ENCODE peak calls at places on chromosomes 11 and 22, in seven cellular contexts. One of them, this sample, is unnamed.

GRCh38 chr11:74971424-74971823 is 17.3 kb upstream of the NEU3 start:
- DNase-seq in activated T-cell treated with anti-CD3 and anti-CD28 coated beads for 48 hours: no peak
- DNase-seq in T-helper 9 cell: no peak
- DNase-seq in effector CD4-positive, alpha-beta T cell: no peak
- DNase-seq in fibroblast of villous mesenchyme: no peak
- DNase-seq in stimulated activated CD4-positive, alpha-beta T cell treated with anti-CD3 and anti-CD28 coated beads, Interleukin-1b, Interleukin-23, amount 100 ng/mL, for 4 hours: no peak
- DNase-seq in activated naive CD8-positive, alpha-beta T cell treated with anti-CD3 and anti-CD28 coated beads for 36 hours: no peak
- DNase-seq in this sample: no peak

GRCh38 chr11:72573380-72573949 is 100.8 kb downstream of the PDE2A start:
- DNase-seq in effector CD4-positive, alpha-beta T cell: no peak
- DNase-seq in T-helper 9 cell: no peak
- DNase-seq in activated T-cell treated with anti-CD3 and anti-CD28 coated beads for 48 hours: no peak
- DNase-seq in fibroblast of villous mesenchyme: peak
- DNase-seq in activated naive CD8-positive, alpha-beta T cell treated with anti-CD3 and anti-CD28 coated beads for 36 hours: peak
- DNase-seq in stimulated activated CD4-positive, alpha-beta T cell treated with anti-CD3 and anti-CD28 coated beads, Interleukin-1b, Interleukin-23, amount 100 ng/mL, for 4 hours: no peak
- DNase-seq in this sample: no peak

GRCh38 chr11:126384053-126384335 is 28.5 kb downstream of the ST3GAL4 start:
- DNase-seq in effector CD4-positive, alpha-beta T cell: no peak
- DNase-seq in stimulated activated CD4-positive, alpha-beta T cell treated with anti-CD3 and anti-CD28 coated beads, Interleukin-1b, Interleukin-23, amount 100 ng/mL, for 4 hours: no peak
- DNase-seq in activated T-cell treated with anti-CD3 and anti-CD28 coated beads for 48 hours: no peak
- DNase-seq in T-helper 9 cell: no peak
- DNase-seq in activated naive CD8-positive, alpha-beta T cell treated with anti-CD3 and anti-CD28 coated beads for 36 hours: no peak
- DNase-seq in fibroblast of villous mesenchyme: no peak
- DNase-seq in this sample: no peak

GRCh38 chr11:13291361-13291760 is 13.8 kb downstream of the BMAL1 start:
- DNase-seq in activated naive CD8-positive, alpha-beta T cell treated with anti-CD3 and anti-CD28 coated beads for 36 hours: no peak
- DNase-seq in effector CD4-positive, alpha-beta T cell: no peak
- DNase-seq in stimulated activated CD4-positive, alpha-beta T cell treated with anti-CD3 and anti-CD28 coated beads, Interleukin-1b, Interleukin-23, amount 100 ng/mL, for 4 hours: no peak
- DNase-seq in activated T-cell treated with anti-CD3 and anti-CD28 coated beads for 48 hours: no peak
- DNase-seq in T-helper 9 cell: no peak
- DNase-seq in fibroblast of villous mesenchyme: no peak
- DNase-seq in this sample: no peak

GRCh38 chr22:45576273-45576625 is 73.6 kb downstream of the FBLN1 start:
- DNase-seq in fibroblast of villous mesenchyme: no peak
- DNase-seq in activated T-cell treated with anti-CD3 and anti-CD28 coated beads for 48 hours: no peak
- DNase-seq in T-helper 9 cell: no peak
- DNase-seq in stimulated activated CD4-positive, alpha-beta T cell treated with anti-CD3 and anti-CD28 coated beads, Interleukin-1b, Interleukin-23, amount 100 ng/mL, for 4 hours: no peak
- DNase-seq in effector CD4-positive, alpha-beta T cell: no peak
- DNase-seq in activated naive CD8-positive, alpha-beta T cell treated with anti-CD3 and anti-CD28 coated beads for 36 hours: no peak
- DNase-seq in this sample: no peak

GRCh38 chr11:62560566-62561103 is 13.1 kb downstream of the EEF1G start:
- DNase-seq in stimulated activated CD4-positive, alpha-beta T cell treated with anti-CD3 and anti-CD28 coated beads, Interleukin-1b, Interleukin-23, amount 100 ng/mL, for 4 hours: peak
- DNase-seq in T-helper 9 cell: peak
- DNase-seq in activated naive CD8-positive, alpha-beta T cell treated with anti-CD3 and anti-CD28 coated beads for 36 hours: peak
- DNase-seq in fibroblast of villous mesenchyme: peak
- DNase-seq in activated T-cell treated with anti-CD3 and anti-CD28 coated beads for 48 hours: peak
- DNase-seq in effector CD4-positive, alpha-beta T cell: peak
- DNase-seq in this sample: peak

GRCh38 chr11:8803973-8804372 is 107.0 kb upstream of the AKIP1 start:
- DNase-seq in effector CD4-positive, alpha-beta T cell: no peak
- DNase-seq in activated T-cell treated with anti-CD3 and anti-CD28 coated beads for 48 hours: no peak
- DNase-seq in fibroblast of villous mesenchyme: no peak
- DNase-seq in activated naive CD8-positive, alpha-beta T cell treated with anti-CD3 and anti-CD28 coated beads for 36 hours: no peak
- DNase-seq in T-helper 9 cell: no peak
- DNase-seq in stimulated activated CD4-positive, alpha-beta T cell treated with anti-CD3 and anti-CD28 coated beads, Interleukin-1b, Interleukin-23, amount 100 ng/mL, for 4 hours: no peak
- DNase-seq in this sample: no peak

GRCh38 chr11:725624-726202 is 19.7 kb downstream of the EPS8L2 start:
- DNase-seq in stimulated activated CD4-positive, alpha-beta T cell treated with anti-CD3 and anti-CD28 coated beads, Interleukin-1b, Interleukin-23, amount 100 ng/mL, for 4 hours: no peak
- DNase-seq in T-helper 9 cell: no peak
- DNase-seq in activated T-cell treated with anti-CD3 and anti-CD28 coated beads for 48 hours: no peak
- DNase-seq in effector CD4-positive, alpha-beta T cell: no peak
- DNase-seq in fibroblast of villous mesenchyme: no peak
- DNase-seq in activated naive CD8-positive, alpha-beta T cell treated with anti-CD3 and anti-CD28 coated beads for 36 hours: no peak
- DNase-seq in this sample: no peak

GRCh38 chr11:68122936-68123539 is 1.9 kb upstream of the CHKA start:
- DNase-seq in stimulated activated CD4-positive, alpha-beta T cell treated with anti-CD3 and anti-CD28 coated beads, Interleukin-1b, Interleukin-23, amount 100 ng/mL, for 4 hours: no peak
- DNase-seq in activated T-cell treated with anti-CD3 and anti-CD28 coated beads for 48 hours: no peak
- DNase-seq in activated naive CD8-positive, alpha-beta T cell treated with anti-CD3 and anti-CD28 coated beads for 36 hours: no peak
- DNase-seq in effector CD4-positive, alpha-beta T cell: no peak
- DNase-seq in T-helper 9 cell: no peak
- DNase-seq in fibroblast of villous mesenchyme: peak
- DNase-seq in this sample: no peak

GRCh38 chr22:50148991-50149721 is 21.4 kb upstream of the PANX2 start:
- DNase-seq in stimulated activated CD4-positive, alpha-beta T cell treated with anti-CD3 and anti-CD28 coated beads, Interleukin-1b, Interleukin-23, amount 100 ng/mL, for 4 hours: peak
- DNase-seq in fibroblast of villous mesenchyme: no peak
- DNase-seq in activated T-cell treated with anti-CD3 and anti-CD28 coated beads for 48 hours: peak
- DNase-seq in activated naive CD8-positive, alpha-beta T cell treated with anti-CD3 and anti-CD28 coated beads for 36 hours: peak
- DNase-seq in effector CD4-positive, alpha-beta T cell: peak
- DNase-seq in T-helper 9 cell: peak
- DNase-seq in this sample: peak

GRCh38 chr11:15095736-15096228 is 18.9 kb upstream of the INSC start:
- DNase-seq in T-helper 9 cell: no peak
- DNase-seq in activated T-cell treated with anti-CD3 and anti-CD28 coated beads for 48 hours: no peak
- DNase-seq in fibroblast of villous mesenchyme: no peak
- DNase-seq in activated naive CD8-positive, alpha-beta T cell treated with anti-CD3 and anti-CD28 coated beads for 36 hours: no peak
- DNase-seq in effector CD4-positive, alpha-beta T cell: no peak
- DNase-seq in stimulated activated CD4-positive, alpha-beta T cell treated with anti-CD3 and anti-CD28 coated beads, Interleukin-1b, Interleukin-23, amount 100 ng/mL, for 4 hours: no peak
- DNase-seq in this sample: no peak

GRCh38 chr11:69939551-69940245 is 120.5 kb upstream of the FGF3 start:
- DNase-seq in fibroblast of villous mesenchyme: peak
- DNase-seq in T-helper 9 cell: no peak
- DNase-seq in effector CD4-positive, alpha-beta T cell: no peak
- DNase-seq in activated T-cell treated with anti-CD3 and anti-CD28 coated beads for 48 hours: no peak
- DNase-seq in activated naive CD8-positive, alpha-beta T cell treated with anti-CD3 and anti-CD28 coated beads for 36 hours: no peak
- DNase-seq in stimulated activated CD4-positive, alpha-beta T cell treated with anti-CD3 and anti-CD28 coated beads, Interleukin-1b, Interleukin-23, amount 100 ng/mL, for 4 hours: no peak
- DNase-seq in this sample: no peak